ENCODE peak calls at places on chromosomes 5 and 9, in ten cellular contexts. E, B, I, L, Q, X, Y, D, A and K are unnamed samples. For H3K9me3, the result is how much of the 10 kb centered on the place peaks cover.

GRCh38 chr9:113331780-113332179 is 8.3 kb downstream of the WDR31 start:
- DNase-seq in E (no peak), B (no peak), I (no peak), L (no peak), Q (no peak), X (no peak), Y (no peak), D (no peak), A (no peak), K (no peak)

GRCh38 chr5:175382171-175382570 is 61.8 kb downstream of the DRD1 start:
- DNase-seq in E (no peak), B (no peak), I (no peak), L (no peak), Q (no peak), X (no peak), Y (no peak), D (no peak), A (no peak), K (no peak)

GRCh38 chr5:760363-761205 is 23.9 kb downstream of the ZDHHC11B start:
- DNase-seq in E (no peak), B (no peak), I (no peak), L (peak), Q (peak), X (peak), Y (no peak), D (no peak), A (peak), K (no peak)

GRCh38 chr5:83583859-83584258 is 112.3 kb downstream of the VCAN start:
- DNase-seq in E (no peak), B (no peak), I (peak), L (no peak), Q (no peak), X (no peak), Y (peak), D (no peak), A (no peak), K (no peak)

GRCh38 chr5:149448831-149449714 is 70.0 kb upstream of the IL17B start:
- DNase-seq in E (no peak), B (no peak), I (no peak), L (peak), Q (no peak), X (no peak), Y (no peak), D (no peak), A (no peak), K (no peak)

GRCh38 chr9:135587658-135588057 is 26.1 kb downstream of the PAEP start:
- DNase-seq in E (no peak), B (no peak), I (no peak), L (no peak), Q (no peak), X (no peak), Y (no peak), D (no peak), A (no peak), K (no peak)

GRCh38 chr9:134302130-134302817 is 24.0 kb upstream of the RXRA start:
- DNase-seq in E (no peak), B (no peak), I (no peak), L (no peak), Q (no peak), X (no peak), Y (no peak), D (no peak), A (no peak), K (no peak)

GRCh38 chr9:130854086-130854485 is 19.0 kb downstream of the ABL1 start:
- DNase-seq in E (no peak), B (no peak), I (no peak), L (no peak), Q (no peak), X (no peak), Y (no peak), D (no peak), A (no peak), K (no peak)

GRCh38 chr5:120817044-120817985 is 353.2 kb downstream of the PRR16 start:
- DNase-seq in E (no peak), B (no peak), I (peak), L (no peak), Q (no peak), X (no peak), Y (peak), D (no peak), A (peak), K (no peak)

GRCh38 chr9:37956423-37956820 is 52.5 kb upstream of the SLC25A51 start:
- DNase-seq in E (no peak), B (no peak), I (no peak), L (no peak), Q (no peak), X (no peak), Y (no peak), D (no peak), A (no peak), K (no peak)

GRCh38 chr5:132788508-132788907 is 11.5 kb upstream of the SEPTIN8 start:
- DNase-seq in E (no peak), B (no peak), I (no peak), L (no peak), Q (no peak), X (no peak), Y (no peak), D (no peak), A (no peak), K (no peak)

GRCh38 chr5:77309140-77309539 is 98.7 kb downstream of the PDE8B start:
- DNase-seq in E (no peak), B (no peak), I (no peak), L (no peak), Q (no peak), X (no peak), Y (no peak), D (no peak), A (no peak), K (no peak)

GRCh38 chr9:108933231-108933630 is 693 bp downstream of the ELP1 start:
- DNase-seq in E (no peak), B (no peak), I (peak), L (no peak), Q (no peak), X (no peak), Y (peak), D (no peak), A (no peak), K (no peak)

GRCh38 chr5:54895816-54896341 is 89.5 kb downstream of the ESM1 start:
- DNase-seq in E (no peak), B (no peak), I (peak), L (no peak), Q (no peak), X (no peak), Y (peak), D (no peak), A (no peak), K (no peak)

GRCh38 chr9:89116064-89116817 is 62.4 kb downstream of the SHC3 start:
- DNase-seq in E (no peak), B (no peak), I (peak), L (no peak), Q (no peak), X (no peak), Y (peak), D (no peak), A (no peak), K (no peak)

GRCh38 chr9:81244631-81245030 is 444.7 kb downstream of the TLE1 start:
- DNase-seq in E (no peak), B (no peak), I (peak), L (no peak), Q (no peak), X (no peak), Y (peak), D (no peak), A (no peak), K (no peak)

GRCh38 chr9:74800226-74800625 is 87.5 kb downstream of the TRPM6 start:
- DNase-seq in E (no peak), B (no peak), I (no peak), L (no peak), Q (no peak), X (no peak), Y (no peak), D (no peak), A (no peak), K (no peak)

GRCh38 chr9:134252084-134252830 is 74.0 kb upstream of the RXRA start:
- DNase-seq in E (no peak), B (peak), I (no peak), L (no peak), Q (no peak), X (no peak), Y (no peak), D (no peak), A (peak), K (no peak)

GRCh38 chr5:134784946-134785620 is 26.5 kb downstream of the DDX46 start:
- DNase-seq in E (no peak), B (no peak), I (peak), L (no peak), Q (no peak), X (peak), Y (peak), D (no peak), A (no peak), K (no peak)

GRCh38 chr9:114472765-114473446 is 32.4 kb downstream of the WHRN start:
- DNase-seq in E (no peak), B (no peak), I (peak), L (no peak), Q (no peak), X (no peak), Y (no peak), D (no peak), A (no peak), K (no peak)

GRCh38 chr9:37311938-37312730 is 110.4 kb upstream of the GRHPR start:
- DNase-seq in E (no peak), B (no peak), I (peak), L (no peak), Q (no peak), X (no peak), Y (peak), D (no peak), A (no peak), K (no peak)

GRCh38 chr9:137000177-137000930 is 4.0 kb upstream of the CLIC3 start:
- DNase-seq in E (no peak), B (no peak), I (peak), L (no peak), Q (no peak), X (no peak), Y (peak), D (no peak), A (no peak), K (no peak)

GRCh38 chr5:154287136-154287535 is 96.6 kb downstream of the GALNT10 start:
- DNase-seq in E (no peak), B (no peak), I (peak), L (no peak), Q (peak), X (peak), Y (peak), D (no peak), A (no peak), K (no peak)

GRCh38 chr5:80010754-80011392 is 19.8 kb upstream of the MTX3 start:
- DNase-seq in E (no peak), B (no peak), I (no peak), L (no peak), Q (no peak), X (no peak), Y (no peak), D (no peak), A (no peak), K (no peak)
- H3K9me3 ChIP-seq in E (under half), B (under half), I (under half), L (under half), Q (under half), X (under half), Y (under half), D (under half), A (under half), K (under half)

GRCh38 chr5:178777557-178777956 is 47.1 kb upstream of the ZNF354A start:
- DNase-seq in E (no peak), B (no peak), I (no peak), L (no peak), Q (peak), X (no peak), Y (no peak), D (no peak), A (no peak), K (no peak)

GRCh38 chr5:178770621-178771020 is 40.2 kb upstream of the ZNF354A start:
- DNase-seq in E (no peak), B (no peak), I (no peak), L (peak), Q (no peak), X (no peak), Y (no peak), D (no peak), A (no peak), K (no peak)

GRCh38 chr5:178774866-178775539 is 44.5 kb upstream of the ZNF354A start:
- DNase-seq in E (no peak), B (no peak), I (no peak), L (no peak), Q (no peak), X (no peak), Y (no peak), D (no peak), A (peak), K (no peak)

GRCh38 chr5:178772351-178772750 is 41.9 kb upstream of the ZNF354A start:
- DNase-seq in E (no peak), B (no peak), I (no peak), L (no peak), Q (no peak), X (no peak), Y (no peak), D (no peak), A (no peak), K (no peak)

GRCh38 chr5:178774446-178774845 is 44.0 kb upstream of the ZNF354A start:
- DNase-seq in E (no peak), B (no peak), I (no peak), L (no peak), Q (no peak), X (no peak), Y (no peak), D (no peak), A (no peak), K (no peak)
- H3K9me3 ChIP-seq in E (under half), B (under half), I (under half), L (under half), Q (under half), X (under half), Y (under half), D (under half), A (under half), K (under half)

DNA sequence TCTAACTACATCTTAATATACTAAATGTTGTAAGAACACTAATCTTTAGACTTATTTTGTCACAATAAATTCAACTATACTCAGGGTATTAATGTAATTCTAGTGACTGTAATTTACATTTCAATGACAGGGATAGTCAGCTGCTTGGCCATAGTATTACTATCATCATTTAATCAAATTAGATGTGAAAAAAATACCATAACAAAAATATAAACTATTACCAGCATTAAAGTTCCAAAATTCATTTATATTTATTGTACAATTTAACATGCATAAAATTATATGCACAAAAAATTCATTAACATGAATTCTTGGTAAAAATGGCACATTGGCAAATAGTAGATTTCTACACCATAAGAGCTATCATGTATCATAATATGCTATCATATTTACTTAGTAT is 28.9 kb downstream of the FNIP1 start:
- DNase-seq in E (no peak), B (no peak), I (no peak), L (no peak), Q (no peak), X (no peak), Y (no peak), D (no peak), A (no peak), K (no peak)
- H3K9me3 ChIP-seq in E (under half), B (under half), I (under half), L (under half), Q (under half), X (under half), Y (under half), D (under half), A (under half), K (under half)

GRCh38 chr9:950139-950538 is 26.3 kb upstream of the DMRT3 start:
- DNase-seq in E (no peak), B (no peak), I (no peak), L (no peak), Q (no peak), X (no peak), Y (no peak), D (no peak), A (no peak), K (no peak)
- H3K9me3 ChIP-seq in E (under half), B (under half), I (under half), L (under half), Q (under half), X (under half), Y (under half), D (under half), A (under half), K (under half)